ENCODE peak calls at places on chromosome 16, in five cellular contexts. S, V, G, T and P are unnamed samples.

GRCh38 chr16:8675183-8676159 is 1.1 kb downstream of the ABAT start:
- DNase-seq in S (no peak), V (no peak), G (no peak), T (no peak), P (no peak)

GRCh38 chr16:50505714-50506542 is 42.3 kb upstream of the NKD1 start:
- DNase-seq in S (no peak), V (no peak), G (no peak), T (no peak), P (peak)

GRCh38 chr16:10518479-10519041 is 61.8 kb downstream of the EMP2 start:
- DNase-seq in S (no peak), V (no peak), G (no peak), T (no peak), P (no peak)

GRCh38 chr16:4537376-4538066 is 1.1 kb downstream of the CDIP1 start:
- DNase-seq in S (peak), V (peak), G (peak), T (no peak), P (peak)

GRCh38 chr16:2991566-2992261 is 11.5 kb upstream of the PKMYT1 start:
- DNase-seq in S (no peak), V (no peak), G (no peak), T (no peak), P (no peak)

GRCh38 chr16:87203060-87203656 is 114.0 kb downstream of the C16orf95 start:
- DNase-seq in S (peak), V (peak), G (peak), T (peak), P (peak)

GRCh38 chr16:17325744-17326143 is 145.0 kb downstream of the XYLT1 start:
- DNase-seq in S (no peak), V (no peak), G (no peak), T (no peak), P (no peak)

GRCh38 chr16:81175325-81175891 is 63.1 kb upstream of the BCO1 start:
- DNase-seq in S (no peak), V (no peak), G (peak), T (no peak), P (peak)

GRCh38 chr16:726438-727290 is at the start of the genes CCDC78 and HAGHL:
- DNase-seq in S (peak), V (peak), G (peak), T (no peak), P (peak)

GRCh38 chr16:1812732-1813163 is 13.9 kb downstream of the HAGH start:
- DNase-seq in S (peak), V (no peak), G (peak), T (peak), P (peak)

GRCh38 chr16:3173892-3174617 is 13.9 kb upstream of the OR1F1 start:
- DNase-seq in S (no peak), V (peak), G (no peak), T (no peak), P (peak)

GRCh38 chr16:56234737-56235136 is 43.4 kb downstream of the GNAO1 start:
- DNase-seq in S (no peak), V (no peak), G (no peak), T (no peak), P (no peak)

GRCh38 chr16:72664480-72665408 is 383.2 kb downstream of the ZFHX3 start:
- DNase-seq in S (peak), V (peak), G (peak), T (peak), P (peak)

GRCh38 chr16:15509051-15509592 is 74.7 kb downstream of the BMERB1 start:
- DNase-seq in S (no peak), V (no peak), G (no peak), T (no peak), P (no peak)

GRCh38 chr16:23408242-23409201 is 44.5 kb downstream of the COG7 start:
- DNase-seq in S (peak), V (no peak), G (peak), T (no peak), P (peak)

GRCh38 chr16:57169327-57169726 is 16.5 kb downstream of the PSME3IP1 start:
- DNase-seq in S (no peak), V (no peak), G (no peak), T (no peak), P (no peak)

GRCh38 chr16:69131167-69131748 is 1.1 kb downstream of the CHTF8 start:
- DNase-seq in S (peak), V (no peak), G (peak), T (no peak), P (peak)